ENCODE peak calls at places on chromosomes 2 and 18, in seven cellular contexts. S, F, A, B, C, Y and H are unnamed samples.
A peak's percentile ranks its signal among the peaks of the same experiment; 100 is the strongest.

GRCh38 chr2:14433946-14434495 is 198.5 kb upstream of the LRATD1 start:
- DNase-seq in S (no peak), F (no peak), A (no peak), B (no peak), C (no peak), Y (no peak), H (no peak)

GRCh38 chr2:69216535-69217332 is 170.3 kb downstream of the GFPT1 start:
- DNase-seq in S (no peak), F (no peak), A (peak; percentile 78), B (no peak), C (no peak), Y (no peak), H (no peak)

GRCh38 chr18:12839057-12839525 is 44.9 kb downstream of the PTPN2 start:
- DNase-seq in S (no peak), F (no peak), A (no peak), B (peak; percentile 75), C (no peak), Y (no peak), H (no peak)

GRCh38 chr2:217905906-217906305 is 96.9 kb downstream of the TNS1 start:
- DNase-seq in S (no peak), F (no peak), A (no peak), B (no peak), C (no peak), Y (no peak), H (no peak)

GRCh38 chr2:173264603-173265366 is 89.9 kb upstream of the CDCA7 start:
- DNase-seq in S (no peak), F (no peak), A (no peak), B (peak; percentile 78), C (no peak), Y (no peak), H (no peak)

GRCh38 chr2:157805519-157805918 is 70.6 kb downstream of the ACVR1 start:
- DNase-seq in S (no peak), F (no peak), A (no peak), B (no peak), C (no peak), Y (no peak), H (no peak)

GRCh38 chr2:174593574-174594203 is 3.9 kb downstream of the WIPF1 start:
- DNase-seq in S (no peak), F (peak; percentile 82), A (peak; percentile 81), B (peak; percentile 93), C (peak; percentile 21), Y (no peak), H (no peak)

GRCh38 chr2:1641498-1641897 is 102.8 kb downstream of the PXDN start:
- DNase-seq in S (no peak), F (no peak), A (no peak), B (no peak), C (no peak), Y (no peak), H (peak; percentile 75)

GRCh38 chr18:75083131-75083530 is 125.8 kb downstream of the PTGR3 start:
- DNase-seq in S (no peak), F (peak; percentile 25), A (no peak), B (no peak), C (no peak), Y (no peak), H (no peak)

GRCh38 chr2:9235388-9236344 is 29.1 kb downstream of the ASAP2 start:
- DNase-seq in S (no peak), F (peak; percentile 52), A (peak; percentile 71), B (no peak), C (no peak), Y (peak; percentile 22), H (no peak)

GRCh38 chr2:70870790-70871189 is 35.2 kb upstream of the CD207 start:
- DNase-seq in S (no peak), F (no peak), A (no peak), B (no peak), C (no peak), Y (no peak), H (peak; percentile 59)

GRCh38 chr18:50616484-50617048 is 56.7 kb downstream of the MAPK4 start:
- DNase-seq in S (no peak), F (no peak), A (no peak), B (no peak), C (no peak), Y (no peak), H (no peak)

GRCh38 chr2:72325592-72326422 is 178.1 kb upstream of the CYP26B1 start:
- DNase-seq in S (no peak), F (no peak), A (peak; percentile 39), B (peak; percentile 26), C (peak; percentile 48), Y (peak; percentile 51), H (peak; percentile 67)

GRCh38 chr2:210577263-210578071 is 21.1 kb downstream of the CPS1 start:
- DNase-seq in S (no peak), F (no peak), A (peak; percentile 69), B (peak; percentile 55), C (peak; percentile 51), Y (peak; percentile 2), H (no peak)

GRCh38 chr2:43024515-43024962 is 201.9 kb downstream of the ZFP36L2 start:
- DNase-seq in S (peak; percentile 81), F (peak; percentile 66), A (peak; percentile 64), B (peak; percentile 38), C (peak; percentile 76), Y (peak; percentile 80), H (peak; percentile 90)

GRCh38 chr18:55998071-55998522 is 410.1 kb upstream of the TCF4 start:
- DNase-seq in S (no peak), F (no peak), A (peak; percentile 17), B (no peak), C (no peak), Y (peak; percentile 12), H (peak; percentile 33)

GRCh38 chr2:23379220-23379695 is 5.7 kb upstream of the KLHL29 start:
- DNase-seq in S (no peak), F (no peak), A (no peak), B (peak; percentile 84), C (no peak), Y (no peak), H (no peak)

GRCh38 chr2:175462246-175462645 is 280.7 kb upstream of the ATP5MC3 start:
- DNase-seq in S (no peak), F (no peak), A (no peak), B (no peak), C (no peak), Y (no peak), H (no peak)

GRCh38 chr2:131009713-131010475 is 83.4 kb downstream of the FAM168B start:
- DNase-seq in S (no peak), F (no peak), A (no peak), B (no peak), C (no peak), Y (no peak), H (no peak)

GRCh38 chr2:138061961-138062360 is 97.7 kb downstream of the HNMT start:
- DNase-seq in S (no peak), F (no peak), A (no peak), B (no peak), C (no peak), Y (no peak), H (no peak)

GRCh38 chr2:124877065-124877671 is 852.1 kb downstream of the CNTNAP5 start:
- DNase-seq in S (no peak), F (no peak), A (peak; percentile 24), B (peak; percentile 67), C (no peak), Y (no peak), H (no peak)

GRCh38 chr2:84865181-84865783 is 15.6 kb downstream of the TRABD2A start:
- DNase-seq in S (no peak), F (peak; percentile 55), A (peak; percentile 49), B (peak; percentile 53), C (no peak), Y (no peak), H (no peak)

GRCh38 chr18:80115035-80115434 is 6.0 kb downstream of the ADNP2 start:
- DNase-seq in S (no peak), F (no peak), A (no peak), B (no peak), C (no peak), Y (no peak), H (no peak)

GRCh38 chr18:69387181-69387580 is 13.5 kb upstream of the DOK6 start:
- DNase-seq in S (no peak), F (no peak), A (no peak), B (no peak), C (no peak), Y (no peak), H (no peak)

GRCh38 chr2:68726608-68727367 is 7.8 kb upstream of the ARHGAP25 start:
- DNase-seq in S (no peak), F (peak; percentile 91), A (no peak), B (peak; percentile 93), C (no peak), Y (no peak), H (no peak)

GRCh38 chr2:56713161-56713676 is 529.4 kb downstream of the CCDC85A start:
- DNase-seq in S (no peak), F (no peak), A (peak; percentile 63), B (no peak), C (no peak), Y (no peak), H (no peak)

GRCh38 chr18:39701071-39701783 is 2135.6 kb upstream of the CELF4 start:
- DNase-seq in S (no peak), F (no peak), A (no peak), B (no peak), C (no peak), Y (no peak), H (no peak)

GRCh38 chr2:239498981-239499633 is 98.3 kb upstream of the HDAC4 start:
- DNase-seq in S (peak; percentile 83), F (no peak), A (peak; percentile 2), B (no peak), C (no peak), Y (no peak), H (no peak)

GRCh38 chr2:152304845-152305244 is 30.1 kb upstream of the FMNL2 start:
- DNase-seq in S (no peak), F (no peak), A (peak; percentile 43), B (no peak), C (no peak), Y (no peak), H (no peak)

GRCh38 chr2:64875368-64875767 is 113.8 kb upstream of the SLC1A4 start:
- DNase-seq in S (no peak), F (no peak), A (no peak), B (no peak), C (no peak), Y (no peak), H (no peak)

GRCh38 chr2:60152226-60152833 is 401.1 kb downstream of the BCL11A start:
- DNase-seq in S (no peak), F (no peak), A (peak; percentile 50), B (peak; percentile 61), C (peak; percentile 19), Y (no peak), H (no peak)

GRCh38 chr2:37797081-37797480 is 125.6 kb upstream of the CDC42EP3 start:
- DNase-seq in S (no peak), F (no peak), A (peak; percentile 78), B (no peak), C (no peak), Y (no peak), H (no peak)

GRCh38 chr2:183665976-183666375 is 541.7 kb downstream of the NUP35 start:
- DNase-seq in S (no peak), F (no peak), A (peak; percentile 5), B (no peak), C (no peak), Y (no peak), H (no peak)

GRCh38 chr2:190469770-190470169 is 61.6 kb downstream of the MFSD6 start:
- DNase-seq in S (no peak), F (no peak), A (peak; percentile 87), B (peak; percentile 38), C (peak; percentile 24), Y (no peak), H (no peak)

GRCh38 chr2:201402651-201403573 is 45.8 kb upstream of the FLACC1 start:
- DNase-seq in S (no peak), F (no peak), A (no peak), B (no peak), C (no peak), Y (no peak), H (no peak)

GRCh38 chr18:22411442-22411841 is 6.3 kb downstream of the CTAGE1 start:
- DNase-seq in S (no peak), F (no peak), A (no peak), B (no peak), C (no peak), Y (no peak), H (no peak)